ENCODE peak calls at places on chromosome 13, in four cellular contexts. One of them, this sample, is unnamed.

GRCh38 chr13:66933994-66934393 is 296.1 kb downstream of the PCDH9 start:
- DNase-seq in T-helper 2 cell: no peak
- DNase-seq in activated CD4-positive, alpha-beta T cell treated with anti-CD3 and anti-CD28 coated beads, Interleukin-2, amount 50 U/mL, for 1 hour: no peak
- DNase-seq in stimulated activated CD4-positive, alpha-beta T cell treated with anti-CD3 and anti-CD28 coated beads, Interleukin-15, amount 100 ng/mL, for 1 hour: no peak
- DNase-seq in this sample: no peak

GRCh38 chr13:34587586-34587985 is 354.5 kb upstream of the NBEA start:
- DNase-seq in activated CD4-positive, alpha-beta T cell treated with anti-CD3 and anti-CD28 coated beads, Interleukin-2, amount 50 U/mL, for 1 hour: no peak
- DNase-seq in stimulated activated CD4-positive, alpha-beta T cell treated with anti-CD3 and anti-CD28 coated beads, Interleukin-15, amount 100 ng/mL, for 1 hour: no peak
- DNase-seq in T-helper 2 cell: no peak
- DNase-seq in this sample: no peak

GRCh38 chr13:78675112-78675511 is 16.2 kb upstream of the OBI1 start:
- DNase-seq in T-helper 2 cell: no peak
- DNase-seq in stimulated activated CD4-positive, alpha-beta T cell treated with anti-CD3 and anti-CD28 coated beads, Interleukin-15, amount 100 ng/mL, for 1 hour: no peak
- DNase-seq in activated CD4-positive, alpha-beta T cell treated with anti-CD3 and anti-CD28 coated beads, Interleukin-2, amount 50 U/mL, for 1 hour: no peak
- DNase-seq in this sample: no peak

GRCh38 chr13:91207261-91207660 is 140.2 kb upstream of the MIR17HG start:
- DNase-seq in T-helper 2 cell: no peak
- DNase-seq in activated CD4-positive, alpha-beta T cell treated with anti-CD3 and anti-CD28 coated beads, Interleukin-2, amount 50 U/mL, for 1 hour: no peak
- DNase-seq in stimulated activated CD4-positive, alpha-beta T cell treated with anti-CD3 and anti-CD28 coated beads, Interleukin-15, amount 100 ng/mL, for 1 hour: no peak
- DNase-seq in this sample: no peak

GRCh38 chr13:101529419-101529818 is 76.9 kb downstream of the ITGBL1 start:
- DNase-seq in stimulated activated CD4-positive, alpha-beta T cell treated with anti-CD3 and anti-CD28 coated beads, Interleukin-15, amount 100 ng/mL, for 1 hour: no peak
- DNase-seq in T-helper 2 cell: no peak
- DNase-seq in activated CD4-positive, alpha-beta T cell treated with anti-CD3 and anti-CD28 coated beads, Interleukin-2, amount 50 U/mL, for 1 hour: no peak
- DNase-seq in this sample: no peak

GRCh38 chr13:25771208-25771607 is 280.6 kb downstream of the SHISA2 start:
- DNase-seq in activated CD4-positive, alpha-beta T cell treated with anti-CD3 and anti-CD28 coated beads, Interleukin-2, amount 50 U/mL, for 1 hour: no peak
- DNase-seq in T-helper 2 cell: no peak
- DNase-seq in stimulated activated CD4-positive, alpha-beta T cell treated with anti-CD3 and anti-CD28 coated beads, Interleukin-15, amount 100 ng/mL, for 1 hour: no peak
- DNase-seq in this sample: no peak

GRCh38 chr13:99367663-99368448 is 60.7 kb upstream of the GPR183 start:
- DNase-seq in stimulated activated CD4-positive, alpha-beta T cell treated with anti-CD3 and anti-CD28 coated beads, Interleukin-15, amount 100 ng/mL, for 1 hour: no peak
- DNase-seq in T-helper 2 cell: no peak
- DNase-seq in activated CD4-positive, alpha-beta T cell treated with anti-CD3 and anti-CD28 coated beads, Interleukin-2, amount 50 U/mL, for 1 hour: no peak
- DNase-seq in this sample: no peak

GRCh38 chr13:28355822-28356371 is 139.0 kb downstream of the FLT1 start:
- DNase-seq in stimulated activated CD4-positive, alpha-beta T cell treated with anti-CD3 and anti-CD28 coated beads, Interleukin-15, amount 100 ng/mL, for 1 hour: no peak
- DNase-seq in activated CD4-positive, alpha-beta T cell treated with anti-CD3 and anti-CD28 coated beads, Interleukin-2, amount 50 U/mL, for 1 hour: no peak
- DNase-seq in T-helper 2 cell: no peak
- DNase-seq in this sample: peak; percentile 20

GRCh38 chr13:102291587-102292218 is 110.1 kb downstream of the FGF14 start:
- DNase-seq in activated CD4-positive, alpha-beta T cell treated with anti-CD3 and anti-CD28 coated beads, Interleukin-2, amount 50 U/mL, for 1 hour: no peak
- DNase-seq in T-helper 2 cell: no peak
- DNase-seq in stimulated activated CD4-positive, alpha-beta T cell treated with anti-CD3 and anti-CD28 coated beads, Interleukin-15, amount 100 ng/mL, for 1 hour: no peak
- DNase-seq in this sample: no peak

GRCh38 chr13:21071015-21071414 is 9.6 kb upstream of the LATS2 start:
- DNase-seq in activated CD4-positive, alpha-beta T cell treated with anti-CD3 and anti-CD28 coated beads, Interleukin-2, amount 50 U/mL, for 1 hour: no peak
- DNase-seq in T-helper 2 cell: no peak
- DNase-seq in stimulated activated CD4-positive, alpha-beta T cell treated with anti-CD3 and anti-CD28 coated beads, Interleukin-15, amount 100 ng/mL, for 1 hour: no peak
- DNase-seq in this sample: no peak

GRCh38 chr13:32537580-32538233 is 888 bp downstream of the N4BP2L2 start:
- DNase-seq in stimulated activated CD4-positive, alpha-beta T cell treated with anti-CD3 and anti-CD28 coated beads, Interleukin-15, amount 100 ng/mL, for 1 hour: peak; percentile 20
- DNase-seq in activated CD4-positive, alpha-beta T cell treated with anti-CD3 and anti-CD28 coated beads, Interleukin-2, amount 50 U/mL, for 1 hour: peak; percentile 34
- DNase-seq in T-helper 2 cell: no peak
- DNase-seq in this sample: peak; percentile 67

GRCh38 chr13:66328486-66328885 is 901.6 kb downstream of the PCDH9 start:
- DNase-seq in activated CD4-positive, alpha-beta T cell treated with anti-CD3 and anti-CD28 coated beads, Interleukin-2, amount 50 U/mL, for 1 hour: no peak
- DNase-seq in T-helper 2 cell: no peak
- DNase-seq in stimulated activated CD4-positive, alpha-beta T cell treated with anti-CD3 and anti-CD28 coated beads, Interleukin-15, amount 100 ng/mL, for 1 hour: no peak
- DNase-seq in this sample: no peak

GRCh38 chr13:72849571-72849970 is 67.6 kb downstream of the PIBF1 start:
- DNase-seq in stimulated activated CD4-positive, alpha-beta T cell treated with anti-CD3 and anti-CD28 coated beads, Interleukin-15, amount 100 ng/mL, for 1 hour: no peak
- DNase-seq in T-helper 2 cell: no peak
- DNase-seq in activated CD4-positive, alpha-beta T cell treated with anti-CD3 and anti-CD28 coated beads, Interleukin-2, amount 50 U/mL, for 1 hour: no peak
- DNase-seq in this sample: no peak

GRCh38 chr13:74134226-74134776 is at the start of gene KLF12:
- DNase-seq in stimulated activated CD4-positive, alpha-beta T cell treated with anti-CD3 and anti-CD28 coated beads, Interleukin-15, amount 100 ng/mL, for 1 hour: peak; percentile 77
- DNase-seq in T-helper 2 cell: peak; percentile 79
- DNase-seq in activated CD4-positive, alpha-beta T cell treated with anti-CD3 and anti-CD28 coated beads, Interleukin-2, amount 50 U/mL, for 1 hour: peak; percentile 89
- DNase-seq in this sample: no peak

GRCh38 chr13:70188567-70188966 is 80.3 kb upstream of the KLHL1 start:
- DNase-seq in stimulated activated CD4-positive, alpha-beta T cell treated with anti-CD3 and anti-CD28 coated beads, Interleukin-15, amount 100 ng/mL, for 1 hour: no peak
- DNase-seq in T-helper 2 cell: no peak
- DNase-seq in activated CD4-positive, alpha-beta T cell treated with anti-CD3 and anti-CD28 coated beads, Interleukin-2, amount 50 U/mL, for 1 hour: no peak
- DNase-seq in this sample: no peak

GRCh38 chr13:32142956-32143375 is 111.4 kb downstream of the FRY start:
- DNase-seq in activated CD4-positive, alpha-beta T cell treated with anti-CD3 and anti-CD28 coated beads, Interleukin-2, amount 50 U/mL, for 1 hour: no peak
- DNase-seq in stimulated activated CD4-positive, alpha-beta T cell treated with anti-CD3 and anti-CD28 coated beads, Interleukin-15, amount 100 ng/mL, for 1 hour: no peak
- DNase-seq in T-helper 2 cell: no peak
- DNase-seq in this sample: no peak

GRCh38 chr13:81480634-81481033 is 1139.7 kb upstream of the SPRY2 start:
- DNase-seq in stimulated activated CD4-positive, alpha-beta T cell treated with anti-CD3 and anti-CD28 coated beads, Interleukin-15, amount 100 ng/mL, for 1 hour: no peak
- DNase-seq in activated CD4-positive, alpha-beta T cell treated with anti-CD3 and anti-CD28 coated beads, Interleukin-2, amount 50 U/mL, for 1 hour: no peak
- DNase-seq in T-helper 2 cell: no peak
- DNase-seq in this sample: no peak